ENCODE peak calls at places on chromosomes 2 and 18, in six cellular contexts. F, Z, J, S, I and V are unnamed samples.
A peak's percentile ranks its signal among the peaks of the same experiment; 100 is the strongest.

GRCh38 chr2:25347205-25347815 is 5.6 kb upstream of the DNMT3A start:
- DNase-seq in Z (no peak), S (no peak), J (no peak), F (peak; percentile 32), I (no peak), V (no peak)

GRCh38 chr2:229852565-229852964 is 69.2 kb downstream of the TRIP12 start:
- DNase-seq in S (peak; percentile 82), F (no peak), I (peak; percentile 23), Z (no peak), J (peak; percentile 42), V (no peak)

GRCh38 chr18:59468821-59469220 is 109.8 kb upstream of the LMAN1 start:
- DNase-seq in I (no peak), J (no peak), F (no peak), Z (no peak), S (no peak), V (no peak)

GRCh38 chr2:89837962-89838625 is 1146.6 kb downstream of the RPIA start:
- DNase-seq in Z (no peak), S (no peak), F (no peak), I (no peak), J (no peak), V (no peak)

GRCh38 chr2:126913329-126913728 is 14.6 kb downstream of the TEX51 start:
- DNase-seq in F (no peak), I (no peak), Z (no peak), J (no peak), S (no peak), V (no peak)

GRCh38 chr2:223692227-223692947 is 90.2 kb upstream of the SCG2 start:
- DNase-seq in S (no peak), F (peak; percentile 59), J (no peak), Z (peak; percentile 46), I (no peak), V (no peak)

GRCh38 chr2:229447227-229447626 is 176.1 kb upstream of the PID1 start:
- DNase-seq in J (no peak), Z (no peak), S (no peak), I (no peak), F (no peak), V (no peak)

GRCh38 chr2:241546771-241547498 is 11.6 kb upstream of the BOK start:
- DNase-seq in F (no peak), J (no peak), I (no peak), Z (no peak), S (peak; percentile 67), V (no peak)

GRCh38 chr2:96985630-96986385 is 572 bp downstream of the FAM178B start:
- DNase-seq in I (no peak), J (no peak), F (no peak), Z (no peak), S (peak; percentile 64), V (no peak)

GRCh38 chr2:170818294-170819104 is 1.8 kb downstream of the GAD1 start:
- DNase-seq in S (peak; percentile 72), I (no peak), F (no peak), Z (no peak), J (no peak), V (no peak)

GRCh38 chr2:156445311-156446218 is 9.4 kb downstream of the GPD2 start:
- DNase-seq in F (no peak), J (no peak), S (no peak), I (no peak), Z (no peak), V (no peak)

GRCh38 chr2:23624915-23625314 is 239.9 kb downstream of the KLHL29 start:
- DNase-seq in Z (no peak), J (no peak), S (peak; percentile 22), F (no peak), I (no peak), V (no peak)

GRCh38 chr2:85785027-85785822 is 31.4 kb downstream of the ATOH8 start:
- DNase-seq in F (no peak), J (no peak), S (peak; percentile 18), I (no peak), Z (no peak), V (no peak)

GRCh38 chr2:52327641-52328040 is 1295.7 kb upstream of the NRXN1 start:
- DNase-seq in Z (no peak), S (no peak), J (no peak), I (no peak), F (no peak), V (no peak)

GRCh38 chr18:28193177-28193778 is 16.3 kb upstream of the CDH2 start:
- DNase-seq in Z (no peak), S (no peak), I (no peak), J (no peak), F (no peak), V (no peak)

GRCh38 chr2:216636570-216637450 is 3.6 kb downstream of the IGFBP2 start:
- DNase-seq in Z (peak; percentile 84), J (no peak), I (no peak), S (no peak), F (peak; percentile 64), V (peak; percentile 52)
- TF ChIP-seq POLR2AphosphoS5 in Z (peak; percentile 65), J (no peak), I (no peak), S (no peak), F (peak; percentile 39), V (peak; percentile 29)

GRCh38 chr2:68317971-68318685 is 1.6 kb downstream of the CNRIP1 start:
- DNase-seq in S (no peak), J (no peak), I (no peak), Z (no peak), F (no peak), V (no peak)
- TF ChIP-seq POLR2A in S (no peak), J (no peak), I (no peak), Z (no peak), F (no peak), V (no peak)

GRCh38 chr2:235641333-235641732 is 147.5 kb downstream of the AGAP1 start:
- DNase-seq in J (no peak), Z (no peak), S (no peak), F (no peak), I (no peak), V (no peak)
- TF ChIP-seq POLR2AphosphoS5 in J (no peak), Z (no peak), S (no peak), F (no peak), I (no peak), V (no peak)

GRCh38 chr18:77985486-77985885 is 735.8 kb downstream of the GALR1 start:
- DNase-seq in F (no peak), J (no peak), S (no peak), Z (no peak), I (no peak), V (no peak)

GRCh38 chr18:77984178-77984577 is 734.5 kb downstream of the GALR1 start:
- DNase-seq in F (no peak), J (no peak), I (no peak), S (no peak), Z (no peak), V (no peak)

GRCh38 chr18:77984833-77985232 is 735.2 kb downstream of the GALR1 start:
- DNase-seq in Z (no peak), F (no peak), J (no peak), I (no peak), S (no peak), V (no peak)

GRCh38 chr18:77981874-77982273 is 732.2 kb downstream of the GALR1 start:
- DNase-seq in J (no peak), F (no peak), S (no peak), Z (no peak), I (no peak), V (no peak)

GRCh38 chr18:77983270-77983669 is 733.6 kb downstream of the GALR1 start:
- DNase-seq in Z (no peak), I (no peak), S (no peak), J (no peak), F (no peak), V (no peak)
- TF ChIP-seq POLR2A in Z (no peak), I (no peak), S (no peak), J (no peak), F (no peak), V (no peak)

DNA sequence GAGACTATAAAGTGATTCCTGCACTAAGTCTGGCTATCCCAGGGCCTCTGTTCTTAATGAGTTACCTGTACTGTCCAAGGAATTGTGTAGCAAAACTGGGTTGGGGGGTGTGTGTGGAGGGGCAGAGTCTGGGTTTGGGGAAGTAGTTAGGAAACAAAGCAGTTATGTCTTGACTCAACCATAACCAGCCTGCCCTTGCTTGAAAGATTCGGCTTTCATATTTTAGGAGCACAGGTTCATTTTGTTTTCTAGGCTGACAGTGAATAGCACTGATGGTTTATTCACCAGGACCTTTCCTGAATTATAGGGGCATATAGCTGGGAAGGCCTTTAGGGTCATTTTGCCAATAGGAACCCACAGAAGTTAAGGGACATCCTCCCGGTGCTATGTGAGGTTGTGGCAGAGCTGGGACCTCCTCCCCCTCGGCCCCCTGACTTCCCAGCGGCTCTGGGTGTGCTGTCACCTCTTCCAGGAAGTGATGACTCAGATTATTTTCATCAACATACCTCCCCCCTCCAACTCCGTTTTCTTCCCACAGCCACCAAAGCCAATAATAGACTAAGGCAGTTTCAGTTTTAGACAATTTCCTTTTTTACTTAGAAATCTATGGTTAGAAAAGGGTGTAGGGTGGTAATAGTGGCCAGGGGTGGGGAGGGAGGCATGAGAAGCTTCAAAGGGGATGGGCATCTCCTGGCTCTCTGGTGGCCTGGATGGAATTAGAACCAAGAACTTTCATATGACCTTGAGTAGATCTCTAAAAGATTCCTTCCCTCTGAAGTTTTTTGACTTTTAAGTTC is 44.8 kb downstream of the SETBP1 start:
- DNase-seq in F (no peak), J (peak; percentile 71), Z (no peak), S (peak; percentile 85), I (no peak), V (no peak)
- TF ChIP-seq POLR2AphosphoS5 in F (no peak), J (no peak), Z (peak; percentile 58), S (peak; percentile 66), I (no peak), V (peak; percentile 10)

GRCh38 chr2:176753205-176753604 is 459.4 kb upstream of the HNRNPA3 start:
- DNase-seq in Z (no peak), I (no peak), F (no peak), S (no peak), J (no peak), V (no peak)
- TF ChIP-seq POLR2A in Z (no peak), I (no peak), F (no peak), S (no peak), J (no peak), V (no peak)

GRCh38 chr2:129444417-129445150 is 534.9 kb upstream of the RAB6C start:
- DNase-seq in F (no peak), Z (no peak), J (no peak), S (no peak), I (no peak), V (no peak)
- TF ChIP-seq POLR2AphosphoS5 in F (no peak), Z (no peak), J (no peak), S (no peak), I (no peak), V (no peak)

GRCh38 chr18:79502785-79503184 is 107.1 kb downstream of the NFATC1 start:
- DNase-seq in J (no peak), I (no peak), F (no peak), S (no peak), Z (no peak), V (no peak)
- TF ChIP-seq POLR2A in J (no peak), I (no peak), F (no peak), S (no peak), Z (no peak), V (no peak)

DNA sequence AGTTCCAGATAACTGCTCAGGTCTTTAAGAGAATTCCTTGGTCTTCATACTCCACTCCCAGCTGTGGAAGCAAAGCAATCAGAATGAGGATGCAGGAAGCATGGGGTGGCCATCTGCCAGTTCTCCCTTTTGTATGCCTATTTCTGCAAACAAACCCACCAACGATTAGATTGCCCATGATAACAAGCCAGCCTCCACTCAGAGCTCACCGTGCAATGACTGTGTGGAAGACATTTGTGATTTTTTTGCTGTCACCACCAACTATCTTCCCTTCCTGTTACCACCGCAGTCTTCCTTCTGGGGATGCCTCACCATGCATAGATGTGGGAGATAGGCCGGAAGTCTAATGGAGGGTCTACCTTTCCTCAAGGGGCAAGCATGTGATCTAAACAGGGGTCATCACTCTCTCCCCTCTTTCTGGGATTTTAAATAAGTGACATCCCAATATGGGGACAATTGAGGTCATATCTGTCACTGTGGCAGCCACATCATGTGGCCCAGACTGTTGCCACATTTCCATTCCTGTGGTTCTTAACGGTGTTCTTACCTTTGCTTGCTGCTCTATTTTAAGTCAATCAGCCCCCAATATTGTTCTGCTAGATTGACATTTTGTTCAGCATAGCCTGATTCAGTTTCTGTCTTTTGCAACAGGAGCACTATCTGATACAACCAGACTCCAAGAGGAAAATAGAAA is 4.4 kb downstream of the AFF3 start:
- DNase-seq in F (no peak), S (no peak), I (no peak), Z (peak; percentile 40), J (no peak), V (no peak)
- TF ChIP-seq POLR2AphosphoS5 in F (no peak), S (no peak), I (no peak), Z (no peak), J (no peak), V (no peak)